ENCODE peak calls at places on chromosome 9, in seven cellular contexts. R is stromal cell of bone marrow; Z is trophoblast cell; Q is cerebellar cortex; L is iris pigment epithelial cell; D is cardiac fibroblast; E is CD8-positive, alpha-beta memory T cell. C is an unnamed sample.

GRCh38 chr9:73011346-73011745 is 58.5 kb upstream of the ALDH1A1 start:
- DNase-seq in Q (no peak), D (peak), R (peak), Z (no peak), E (no peak), L (peak), C (no peak)

GRCh38 chr9:91907387-91908292 is 42.4 kb downstream of the ROR2 start:
- DNase-seq in Q (no peak), R (no peak), L (no peak), Z (no peak), D (no peak), E (no peak), C (no peak)

GRCh38 chr9:90773593-90773992 is 28.0 kb upstream of the SYK start:
- DNase-seq in L (no peak), E (no peak), D (no peak), Z (no peak), Q (no peak), R (no peak), C (no peak)

GRCh38 chr9:93280661-93281259 is 96.8 kb downstream of the WNK2 start:
- DNase-seq in L (peak), Z (no peak), E (no peak), Q (no peak), R (no peak), D (no peak), C (no peak)

GRCh38 chr9:125608488-125609224 is 98.4 kb downstream of the MAPKAP1 start:
- DNase-seq in E (no peak), D (peak), Q (no peak), R (no peak), Z (no peak), L (peak), C (no peak)

GRCh38 chr9:99873943-99874584 is 32.4 kb upstream of the STX17 start:
- DNase-seq in R (no peak), Q (no peak), D (peak), L (peak), E (no peak), Z (no peak), C (no peak)

GRCh38 chr9:69671904-69672827 is at the start of gene APBA1:
- DNase-seq in R (peak), E (peak), Z (peak), Q (peak), D (peak), L (peak), C (peak)

GRCh38 chr9:16825971-16826370 is 44.5 kb downstream of the BNC2 start:
- DNase-seq in E (no peak), D (peak), Q (no peak), L (peak), Z (no peak), R (no peak), C (no peak)

GRCh38 chr9:127654619-127655018 is 42.5 kb downstream of the STXBP1 start:
- DNase-seq in R (no peak), E (no peak), Z (no peak), D (no peak), L (no peak), Q (no peak), C (no peak)

GRCh38 chr9:112348257-112348992 is 15.0 kb upstream of the PTBP3 start:
- DNase-seq in Z (peak), Q (peak), E (peak), D (peak), R (peak), L (peak), C (peak)

GRCh38 chr9:109817846-109818472 is 38.0 kb downstream of the PALM2AKAP2 start:
- DNase-seq in E (no peak), D (peak), R (peak), L (peak), Q (peak), Z (peak), C (no peak)

GRCh38 chr9:101311759-101312420 is 72.9 kb downstream of the BAAT start:
- DNase-seq in R (peak), E (no peak), Q (peak), D (peak), L (peak), Z (peak), C (no peak)

GRCh38 chr9:77005216-77005615 is 14.2 kb upstream of the FOXB2 start:
- DNase-seq in E (no peak), R (peak), Z (no peak), L (no peak), Q (no peak), D (peak), C (no peak)

GRCh38 chr9:128102861-128103588 is 24.5 kb downstream of the PTGES2 start:
- DNase-seq in D (no peak), Q (peak), E (no peak), R (no peak), L (no peak), Z (no peak), C (no peak)

C was measured in ascending aorta.